ENCODE peak calls at places on chromosomes 11 and 22, in four cellular contexts. B, Z, W and I are unnamed samples.

GRCh38 chr11:134536677-134537076 is 124.6 kb upstream of the B3GAT1 start:
- DNase-seq in B (no peak), Z (no peak), W (no peak), I (no peak)

GRCh38 chr11:94809251-94809650 is 41.1 kb downstream of the AMOTL1 start:
- DNase-seq in B (no peak), Z (no peak), W (no peak), I (no peak)

GRCh38 chr11:121365304-121365703 is 72.7 kb downstream of the SC5D start:
- DNase-seq in B (no peak), Z (no peak), W (no peak), I (no peak)

GRCh38 chr11:131609921-131610320 is 239.5 kb downstream of the NTM start:
- DNase-seq in B (no peak), Z (no peak), W (no peak), I (no peak)

GRCh38 chr11:2737876-2738275 is 38.1 kb upstream of the KCNQ1OT1 start:
- DNase-seq in B (no peak), Z (peak; percentile 62), W (no peak), I (no peak)

GRCh38 chr11:115965754-115966504 is 461.7 kb upstream of the CADM1 start:
- DNase-seq in B (no peak), Z (no peak), W (no peak), I (peak; percentile 61)

GRCh38 chr22:19505735-19506126 is 18.5 kb downstream of the CLDN5 start:
- DNase-seq in B (no peak), Z (no peak), W (no peak), I (no peak)

GRCh38 chr11:57604289-57605010 is 7.0 kb downstream of the SERPING1 start:
- DNase-seq in B (no peak), Z (no peak), W (no peak), I (no peak)

GRCh38 chr11:2678396-2678795 is 21.4 kb downstream of the KCNQ1OT1 start:
- DNase-seq in B (no peak), Z (no peak), W (no peak), I (no peak)

GRCh38 chr22:49380828-49381114 is 446.9 kb downstream of the BRD1 start:
- DNase-seq in B (no peak), Z (no peak), W (no peak), I (no peak)

GRCh38 chr11:113204280-113204679 is 110.1 kb upstream of the TTC12 start:
- DNase-seq in B (no peak), Z (no peak), W (no peak), I (no peak)

GRCh38 chr22:40654522-40655167 is 18.1 kb upstream of the MRTFA start:
- DNase-seq in B (no peak), Z (peak; percentile 32), W (no peak), I (peak; percentile 64)

GRCh38 chr11:115659061-115659963 is 155.1 kb upstream of the CADM1 start:
- DNase-seq in B (peak; percentile 41), Z (no peak), W (no peak), I (peak; percentile 83)

GRCh38 chr11:118287006-118287405 is 17.5 kb upstream of the CD3E start:
- DNase-seq in B (no peak), Z (no peak), W (no peak), I (no peak)

GRCh38 chr11:121553806-121554205 is 101.0 kb upstream of the SORL1-AS1 start:
- DNase-seq in B (no peak), Z (no peak), W (peak; percentile 91), I (no peak)

GRCh38 chr22:46017166-46017565 is 40.2 kb upstream of the WNT7B start:
- DNase-seq in B (no peak), Z (no peak), W (no peak), I (no peak)

GRCh38 chr11:132022718-132023117 is 652.3 kb downstream of the NTM start:
- DNase-seq in B (no peak), Z (no peak), W (no peak), I (no peak)

GRCh38 chr11:100550910-100551309 is 136.2 kb upstream of the ARHGAP42 start:
- DNase-seq in B (no peak), Z (no peak), W (no peak), I (no peak)
- TF ChIP-seq FOXJ3 in B (no peak), Z (no peak), W (no peak), I (no peak)

DNA sequence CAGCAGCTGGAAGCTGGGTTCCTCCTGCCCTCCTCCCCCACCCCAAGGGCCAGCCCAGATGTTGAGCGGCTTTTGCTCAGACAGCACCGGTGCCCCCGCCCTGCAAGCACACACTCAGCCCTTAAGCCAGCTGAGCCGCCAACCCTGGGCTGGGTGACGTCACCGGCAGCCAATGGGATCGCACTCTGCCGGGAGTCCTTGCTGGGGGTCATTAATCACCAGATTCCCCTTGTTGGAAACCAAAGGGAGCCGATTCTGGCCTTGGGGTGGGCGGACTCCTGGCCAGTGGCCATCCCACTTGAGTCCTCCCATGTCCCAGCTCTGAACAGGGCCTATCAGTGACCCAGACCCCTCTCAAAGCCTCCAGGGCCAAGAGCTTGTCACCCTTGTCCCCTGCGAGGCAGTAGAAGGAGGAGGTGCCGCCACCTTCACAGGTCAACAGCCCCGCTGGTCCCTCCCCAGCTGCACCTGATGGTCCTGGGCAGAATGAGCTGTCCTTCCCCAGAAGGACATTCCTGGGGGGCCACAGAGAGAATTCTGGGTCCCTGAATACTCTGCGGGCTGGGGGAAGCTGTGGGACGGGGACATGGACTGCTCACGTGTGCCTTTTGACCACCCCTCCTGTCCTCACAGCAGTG is 7.4 kb downstream of the DUSP8 start:
- DNase-seq in B (peak; percentile 80), Z (peak; percentile 93), W (no peak), I (peak; percentile 88)
- TF ChIP-seq FOXJ3 in B (no peak), Z (no peak), W (no peak), I (no peak)

DNA sequence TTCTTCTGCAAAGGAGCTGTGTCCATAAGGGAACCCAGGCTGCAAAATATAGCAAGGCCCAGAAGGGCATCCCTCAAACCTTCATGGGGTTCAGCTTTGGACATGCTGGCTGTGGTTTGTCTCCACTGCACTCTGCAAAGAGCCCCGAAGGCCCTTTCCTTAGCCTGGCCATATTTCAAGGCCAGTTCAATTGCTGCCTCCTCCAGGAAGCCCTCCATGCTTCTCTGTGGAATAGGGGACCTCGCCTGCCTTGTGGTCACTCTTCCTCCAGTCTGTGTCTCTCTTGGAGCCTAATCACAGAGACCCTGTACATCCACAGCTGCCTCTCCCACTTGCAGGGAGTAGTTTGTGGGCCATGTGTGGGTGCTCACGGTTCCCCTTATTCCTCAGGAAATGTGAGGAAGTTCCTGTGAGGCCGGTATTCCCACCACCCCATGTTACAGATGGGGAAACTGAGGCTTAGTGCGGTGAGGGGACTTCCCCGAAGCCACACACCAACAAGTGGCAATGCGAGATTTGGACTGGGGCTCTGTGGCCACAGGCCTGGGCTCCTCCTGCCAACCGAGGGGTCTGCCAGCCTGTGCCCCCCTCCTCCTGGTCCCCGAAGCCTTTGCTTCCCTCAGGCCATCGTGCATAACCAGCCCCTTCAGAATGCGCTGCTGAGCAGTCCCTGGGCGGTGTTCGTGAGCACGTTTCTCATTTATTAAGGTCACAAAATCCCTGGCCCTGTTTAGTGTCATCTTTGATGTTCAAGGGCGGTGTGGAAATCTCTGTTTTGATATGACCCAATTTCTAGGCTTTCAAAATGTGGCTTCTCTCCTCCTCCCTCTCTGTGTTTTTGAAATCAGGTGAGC is 65.8 kb downstream of the PARVB start:
- DNase-seq in B (no peak), Z (no peak), W (no peak), I (no peak)
- TF ChIP-seq FOXJ3 in B (no peak), Z (no peak), W (no peak), I (no peak)

GRCh38 chr11:15157738-15158137 is 43.0 kb downstream of the INSC start:
- DNase-seq in B (no peak), Z (no peak), W (no peak), I (no peak)

GRCh38 chr11:15157181-15157580 is 42.5 kb downstream of the INSC start:
- DNase-seq in B (no peak), Z (no peak), W (no peak), I (no peak)

GRCh38 chr11:15159085-15159484 is 44.4 kb downstream of the INSC start:
- DNase-seq in B (no peak), Z (peak; percentile 14), W (no peak), I (peak; percentile 27)

GRCh38 chr11:15161746-15162145 is 47.0 kb downstream of the INSC start:
- DNase-seq in B (no peak), Z (no peak), W (no peak), I (no peak)

GRCh38 chr11:15158351-15159015 is 43.8 kb downstream of the INSC start:
- DNase-seq in B (no peak), Z (no peak), W (no peak), I (no peak)
- TF ChIP-seq FOXJ3 in B (no peak), Z (no peak), W (no peak), I (no peak)

DNA sequence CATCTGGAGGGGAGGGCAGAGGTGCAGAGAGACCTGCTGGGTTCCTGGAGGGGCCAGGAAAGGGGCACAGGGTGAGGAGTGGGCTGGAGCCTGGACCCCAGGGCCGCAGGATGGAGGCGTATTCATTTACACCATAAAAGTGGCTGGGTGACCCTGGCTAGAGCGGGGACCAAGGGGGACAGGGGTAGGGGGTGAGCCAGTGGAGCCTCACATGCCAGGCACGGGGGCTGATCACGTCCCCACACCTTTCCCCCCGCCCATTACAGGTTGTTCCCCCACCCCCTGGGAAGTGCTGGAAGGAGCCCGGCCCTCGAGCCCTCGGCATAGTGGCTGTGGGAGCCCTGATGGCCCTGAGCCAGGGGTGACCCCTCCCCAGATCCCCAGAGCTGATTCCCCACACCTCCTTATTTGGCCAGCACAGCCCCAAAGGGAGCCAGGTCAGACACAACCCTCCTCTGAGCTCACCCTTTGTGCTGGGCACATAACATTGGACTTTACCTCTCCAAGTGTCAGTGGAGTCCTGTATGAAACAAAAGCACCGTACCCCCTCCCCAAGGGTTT is 781 bp downstream of the TCIRG1 start:
- DNase-seq in B (no peak), Z (peak; percentile 52), W (peak; percentile 63), I (peak; percentile 51)
- TF ChIP-seq FOXJ3 in B (no peak), Z (no peak), W (no peak), I (no peak)

GRCh38 chr11:104106136-104106754 is 57.7 kb downstream of the PDGFD start:
- DNase-seq in B (no peak), Z (no peak), W (no peak), I (no peak)

GRCh38 chr11:104104201-104104600 is 59.7 kb downstream of the PDGFD start:
- DNase-seq in B (no peak), Z (no peak), W (no peak), I (no peak)

GRCh38 chr11:104104664-104105063 is 59.3 kb downstream of the PDGFD start:
- DNase-seq in B (no peak), Z (no peak), W (no peak), I (no peak)

DNA sequence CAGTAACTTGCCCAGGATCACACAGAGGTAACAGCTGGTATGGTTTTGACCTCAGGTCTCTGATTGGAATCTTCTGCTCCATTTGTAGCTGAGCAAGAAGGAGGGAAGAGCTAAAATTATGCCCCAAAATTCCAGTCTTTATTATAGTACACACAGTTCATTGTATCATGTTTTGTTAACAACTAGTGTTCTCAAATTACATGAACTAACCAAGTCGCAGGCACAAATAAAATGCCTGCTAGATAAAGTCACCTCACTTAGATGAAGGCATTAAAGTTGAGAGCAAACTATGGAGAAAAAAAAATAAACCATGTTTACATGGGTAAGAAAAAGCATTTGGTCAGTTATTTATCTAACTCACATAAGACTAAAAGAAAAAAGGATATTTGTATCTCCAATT is 58.8 kb downstream of the PDGFD start:
- DNase-seq in B (no peak), Z (no peak), W (no peak), I (no peak)
- TF ChIP-seq FOXJ3 in B (no peak), Z (no peak), W (no peak), I (no peak)